ENCODE peak calls at places on chromosome 17, in eight cellular contexts. One of them, this sample, is unnamed.

GRCh38 chr17:79026345-79027273 is 2.6 kb downstream of the C1QTNF1 start:
- DNase-seq in K562: no peak
- DNase-seq in endothelial cell of umbilical vein: no peak
- DNase-seq in tibial artery: peak
- DNase-seq in GM23338: no peak
- DNase-seq in sigmoid colon: peak
- DNase-seq in GM12878: no peak
- DNase-seq in astrocyte: peak
- DNase-seq in this sample: peak

GRCh38 chr17:8753976-8754440 is 4.3 kb downstream of the SPDYE4 start:
- DNase-seq in K562: no peak
- DNase-seq in endothelial cell of umbilical vein: peak
- DNase-seq in tibial artery: no peak
- DNase-seq in GM23338: peak
- DNase-seq in sigmoid colon: no peak
- DNase-seq in GM12878: no peak
- DNase-seq in astrocyte: no peak
- DNase-seq in this sample: peak

GRCh38 chr17:8360751-8361150 is 15.8 kb downstream of the KRABD2 start:
- DNase-seq in K562: no peak
- DNase-seq in endothelial cell of umbilical vein: peak
- DNase-seq in tibial artery: no peak
- DNase-seq in GM23338: no peak
- DNase-seq in sigmoid colon: no peak
- DNase-seq in GM12878: no peak
- DNase-seq in astrocyte: no peak
- DNase-seq in this sample: no peak

GRCh38 chr17:4017377-4017776 is 53.1 kb upstream of the ATP2A3 start:
- DNase-seq in K562: peak
- DNase-seq in endothelial cell of umbilical vein: no peak
- DNase-seq in tibial artery: no peak
- DNase-seq in GM23338: peak
- DNase-seq in sigmoid colon: no peak
- DNase-seq in GM12878: no peak
- DNase-seq in astrocyte: no peak
- DNase-seq in this sample: no peak

GRCh38 chr17:82330322-82331239 is 3.0 kb downstream of the SECTM1 start:
- DNase-seq in K562: peak
- DNase-seq in endothelial cell of umbilical vein: peak
- DNase-seq in tibial artery: no peak
- DNase-seq in GM23338: no peak
- DNase-seq in sigmoid colon: no peak
- DNase-seq in GM12878: no peak
- DNase-seq in astrocyte: peak
- DNase-seq in this sample: peak

GRCh38 chr17:231191-231965 is 49.9 kb upstream of the DOC2B start:
- DNase-seq in K562: no peak
- DNase-seq in endothelial cell of umbilical vein: no peak
- DNase-seq in tibial artery: peak
- DNase-seq in GM23338: no peak
- DNase-seq in sigmoid colon: peak
- DNase-seq in GM12878: no peak
- DNase-seq in astrocyte: no peak
- DNase-seq in this sample: no peak

GRCh38 chr17:71689782-71690181 is 431.0 kb upstream of the SOX9 start:
- DNase-seq in K562: no peak
- DNase-seq in endothelial cell of umbilical vein: no peak
- DNase-seq in tibial artery: no peak
- DNase-seq in GM23338: no peak
- DNase-seq in sigmoid colon: no peak
- DNase-seq in GM12878: no peak
- DNase-seq in astrocyte: no peak
- DNase-seq in this sample: no peak

GRCh38 chr17:42363767-42364585 is 24.3 kb downstream of the STAT3 start:
- DNase-seq in K562: no peak
- DNase-seq in endothelial cell of umbilical vein: peak
- DNase-seq in tibial artery: no peak
- DNase-seq in GM23338: no peak
- DNase-seq in sigmoid colon: no peak
- DNase-seq in GM12878: no peak
- DNase-seq in astrocyte: peak
- DNase-seq in this sample: no peak

GRCh38 chr17:82281502-82282238 is 8.2 kb upstream of the CSNK1D start:
- DNase-seq in K562: no peak
- DNase-seq in endothelial cell of umbilical vein: peak
- DNase-seq in tibial artery: no peak
- DNase-seq in GM23338: no peak
- DNase-seq in sigmoid colon: no peak
- DNase-seq in GM12878: peak
- DNase-seq in astrocyte: no peak
- DNase-seq in this sample: no peak

GRCh38 chr17:31310260-31310659 is 3.6 kb downstream of the EVI2B start:
- DNase-seq in K562: no peak
- DNase-seq in endothelial cell of umbilical vein: no peak
- DNase-seq in tibial artery: no peak
- DNase-seq in GM23338: no peak
- DNase-seq in sigmoid colon: no peak
- DNase-seq in GM12878: no peak
- DNase-seq in astrocyte: no peak
- DNase-seq in this sample: no peak

GRCh38 chr17:60395508-60396065 is 3.7 kb upstream of the USP32 start:
- DNase-seq in K562: no peak
- DNase-seq in endothelial cell of umbilical vein: no peak
- DNase-seq in tibial artery: no peak
- DNase-seq in GM23338: no peak
- DNase-seq in sigmoid colon: no peak
- DNase-seq in GM12878: no peak
- DNase-seq in astrocyte: no peak
- DNase-seq in this sample: no peak

GRCh38 chr17:60393840-60394529 is 2.1 kb upstream of the USP32 start:
- DNase-seq in K562: no peak
- DNase-seq in endothelial cell of umbilical vein: no peak
- DNase-seq in tibial artery: no peak
- DNase-seq in GM23338: no peak
- DNase-seq in sigmoid colon: no peak
- DNase-seq in GM12878: no peak
- DNase-seq in astrocyte: no peak
- DNase-seq in this sample: no peak

GRCh38 chr17:60396412-60396811 is 4.5 kb upstream of the USP32 start:
- DNase-seq in K562: no peak
- DNase-seq in endothelial cell of umbilical vein: no peak
- DNase-seq in tibial artery: no peak
- DNase-seq in GM23338: no peak
- DNase-seq in sigmoid colon: no peak
- DNase-seq in GM12878: no peak
- DNase-seq in astrocyte: no peak
- DNase-seq in this sample: no peak

GRCh38 chr17:60401819-60402218 is 9.9 kb upstream of the USP32 start:
- DNase-seq in K562: no peak
- DNase-seq in endothelial cell of umbilical vein: no peak
- DNase-seq in tibial artery: no peak
- DNase-seq in GM23338: no peak
- DNase-seq in sigmoid colon: no peak
- DNase-seq in GM12878: no peak
- DNase-seq in astrocyte: no peak
- DNase-seq in this sample: no peak

GRCh38 chr17:60398227-60398959 is 6.5 kb upstream of the USP32 start:
- DNase-seq in K562: no peak
- DNase-seq in endothelial cell of umbilical vein: no peak
- DNase-seq in tibial artery: no peak
- DNase-seq in GM23338: no peak
- DNase-seq in sigmoid colon: no peak
- DNase-seq in GM12878: peak
- DNase-seq in astrocyte: no peak
- DNase-seq in this sample: no peak
- H3K4me3 ChIP-seq in K562: no peak
- H3K4me3 ChIP-seq in endothelial cell of umbilical vein: no peak
- H3K4me3 ChIP-seq in tibial artery: no peak
- H3K4me3 ChIP-seq in GM23338: no peak
- H3K4me3 ChIP-seq in sigmoid colon: no peak
- H3K4me3 ChIP-seq in GM12878: no peak
- H3K4me3 ChIP-seq in astrocyte: no peak
- H3K4me3 ChIP-seq in this sample: no peak

GRCh38 chr17:80029235-80029974 is 6.3 kb downstream of the TBC1D16 start:
- DNase-seq in K562: no peak
- DNase-seq in endothelial cell of umbilical vein: peak
- DNase-seq in tibial artery: peak
- DNase-seq in GM23338: no peak
- DNase-seq in sigmoid colon: peak
- DNase-seq in GM12878: no peak
- DNase-seq in astrocyte: peak
- DNase-seq in this sample: peak

GRCh38 chr17:80032614-80033171 is 3.0 kb downstream of the TBC1D16 start:
- DNase-seq in K562: no peak
- DNase-seq in endothelial cell of umbilical vein: no peak
- DNase-seq in tibial artery: no peak
- DNase-seq in GM23338: no peak
- DNase-seq in sigmoid colon: no peak
- DNase-seq in GM12878: no peak
- DNase-seq in astrocyte: no peak
- DNase-seq in this sample: no peak

GRCh38 chr17:80031691-80032480 is 3.8 kb downstream of the TBC1D16 start:
- DNase-seq in K562: no peak
- DNase-seq in endothelial cell of umbilical vein: no peak
- DNase-seq in tibial artery: no peak
- DNase-seq in GM23338: no peak
- DNase-seq in sigmoid colon: no peak
- DNase-seq in GM12878: no peak
- DNase-seq in astrocyte: no peak
- DNase-seq in this sample: no peak

GRCh38 chr17:80028030-80028429 is 7.6 kb downstream of the TBC1D16 start:
- DNase-seq in K562: no peak
- DNase-seq in endothelial cell of umbilical vein: peak
- DNase-seq in tibial artery: no peak
- DNase-seq in GM23338: no peak
- DNase-seq in sigmoid colon: no peak
- DNase-seq in GM12878: no peak
- DNase-seq in astrocyte: no peak
- DNase-seq in this sample: no peak

DNA sequence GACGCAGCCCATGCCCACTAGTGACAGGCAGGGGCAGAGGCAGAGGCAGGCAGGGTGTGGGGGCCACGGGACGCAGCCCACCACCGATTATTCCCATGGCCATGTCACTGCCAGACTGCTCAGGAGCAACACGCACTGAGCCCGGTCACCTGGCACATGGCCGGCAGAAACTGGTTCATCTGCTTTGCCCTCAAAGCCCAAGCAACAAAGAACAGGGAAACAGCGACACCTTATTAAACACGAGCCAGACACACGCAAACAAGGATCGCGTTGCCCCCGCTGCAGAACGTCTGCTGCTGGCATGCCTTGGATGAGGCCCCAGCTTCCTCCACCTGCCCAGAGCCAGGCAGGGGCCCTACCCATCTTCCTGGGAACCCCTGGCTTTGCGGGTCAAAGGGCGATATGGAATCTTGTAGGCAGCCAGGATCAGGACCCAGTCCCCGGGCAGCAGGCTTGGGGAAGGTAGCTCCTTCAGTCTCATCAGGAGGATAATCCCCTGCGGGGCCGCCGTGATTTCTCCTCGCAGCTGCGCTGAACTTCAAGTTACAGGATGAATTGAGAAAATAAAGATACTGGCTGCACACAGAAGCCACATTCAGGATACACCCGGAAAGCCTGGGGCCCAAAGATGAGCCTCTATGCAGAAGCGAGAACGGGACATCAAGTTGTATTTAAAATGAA is 4.8 kb downstream of the TBC1D16 start:
- DNase-seq in K562: no peak
- DNase-seq in endothelial cell of umbilical vein: no peak
- DNase-seq in tibial artery: no peak
- DNase-seq in GM23338: no peak
- DNase-seq in sigmoid colon: no peak
- DNase-seq in GM12878: no peak
- DNase-seq in astrocyte: no peak
- DNase-seq in this sample: no peak
- TF ChIP-seq CTCF in K562: no peak
- TF ChIP-seq CTCF in endothelial cell of umbilical vein: no peak
- TF ChIP-seq CTCF in tibial artery: no peak
- TF ChIP-seq CTCF in GM23338: no peak
- TF ChIP-seq CTCF in sigmoid colon: no peak
- TF ChIP-seq CTCF in GM12878: no peak
- TF ChIP-seq CTCF in astrocyte: no peak
- TF ChIP-seq CTCF in this sample: no peak

GRCh38 chr17:59838196-59838911 is 54.4 kb downstream of the TUBD1 start:
- DNase-seq in K562: no peak
- DNase-seq in endothelial cell of umbilical vein: peak
- DNase-seq in tibial artery: no peak
- DNase-seq in GM23338: no peak
- DNase-seq in sigmoid colon: peak
- DNase-seq in GM12878: no peak
- DNase-seq in astrocyte: no peak
- DNase-seq in this sample: peak
- H3K4me3 ChIP-seq in K562: peak
- H3K4me3 ChIP-seq in endothelial cell of umbilical vein: peak
- H3K4me3 ChIP-seq in tibial artery: peak
- H3K4me3 ChIP-seq in GM23338: peak
- H3K4me3 ChIP-seq in sigmoid colon: peak
- H3K4me3 ChIP-seq in GM12878: peak
- H3K4me3 ChIP-seq in astrocyte: peak
- H3K4me3 ChIP-seq in this sample: peak

GRCh38 chr17:38617074-38617860 is 11.5 kb upstream of the SRCIN1 start:
- DNase-seq in K562: no peak
- DNase-seq in endothelial cell of umbilical vein: no peak
- DNase-seq in tibial artery: peak
- DNase-seq in GM23338: peak
- DNase-seq in sigmoid colon: peak
- DNase-seq in GM12878: no peak
- DNase-seq in astrocyte: no peak
- DNase-seq in this sample: no peak
- TF ChIP-seq CTCF in K562: no peak
- TF ChIP-seq CTCF in endothelial cell of umbilical vein: no peak
- TF ChIP-seq CTCF in tibial artery: no peak
- TF ChIP-seq CTCF in GM23338: no peak
- TF ChIP-seq CTCF in sigmoid colon: no peak
- TF ChIP-seq CTCF in GM12878: no peak
- TF ChIP-seq CTCF in astrocyte: no peak
- TF ChIP-seq CTCF in this sample: no peak

GRCh38 chr17:76824103-76824502 is 44.1 kb upstream of the MGAT5B start:
- DNase-seq in K562: no peak
- DNase-seq in endothelial cell of umbilical vein: no peak
- DNase-seq in tibial artery: no peak
- DNase-seq in GM23338: no peak
- DNase-seq in sigmoid colon: no peak
- DNase-seq in GM12878: no peak
- DNase-seq in astrocyte: no peak
- DNase-seq in this sample: no peak

GRCh38 chr17:76820523-76820922 is 47.7 kb upstream of the MGAT5B start:
- DNase-seq in K562: no peak
- DNase-seq in endothelial cell of umbilical vein: no peak
- DNase-seq in tibial artery: no peak
- DNase-seq in GM23338: no peak
- DNase-seq in sigmoid colon: no peak
- DNase-seq in GM12878: no peak
- DNase-seq in astrocyte: no peak
- DNase-seq in this sample: no peak

GRCh38 chr17:76822184-76822778 is 45.9 kb upstream of the MGAT5B start:
- DNase-seq in K562: no peak
- DNase-seq in endothelial cell of umbilical vein: no peak
- DNase-seq in tibial artery: no peak
- DNase-seq in GM23338: no peak
- DNase-seq in sigmoid colon: no peak
- DNase-seq in GM12878: no peak
- DNase-seq in astrocyte: no peak
- DNase-seq in this sample: no peak

GRCh38 chr17:76816590-76817135 is 51.5 kb upstream of the MGAT5B start:
- DNase-seq in K562: peak
- DNase-seq in endothelial cell of umbilical vein: peak
- DNase-seq in tibial artery: no peak
- DNase-seq in GM23338: peak
- DNase-seq in sigmoid colon: no peak
- DNase-seq in GM12878: no peak
- DNase-seq in astrocyte: no peak
- DNase-seq in this sample: peak

GRCh38 chr17:76820039-76820438 is 48.2 kb upstream of the MGAT5B start:
- DNase-seq in K562: no peak
- DNase-seq in endothelial cell of umbilical vein: no peak
- DNase-seq in tibial artery: no peak
- DNase-seq in GM23338: no peak
- DNase-seq in sigmoid colon: no peak
- DNase-seq in GM12878: peak
- DNase-seq in astrocyte: no peak
- DNase-seq in this sample: no peak
- H3K4me3 ChIP-seq in K562: no peak
- H3K4me3 ChIP-seq in endothelial cell of umbilical vein: no peak
- H3K4me3 ChIP-seq in tibial artery: no peak
- H3K4me3 ChIP-seq in GM23338: no peak
- H3K4me3 ChIP-seq in sigmoid colon: no peak
- H3K4me3 ChIP-seq in GM12878: no peak
- H3K4me3 ChIP-seq in astrocyte: no peak
- H3K4me3 ChIP-seq in this sample: no peak